ENCODE peak calls at places on chromosomes 1 and 21, in six cellular contexts. P is pancreas, V is right lobe of liver, N is lung, Y is ovary, T is OCI-LY7. Q is an unnamed sample. For H3K4me1, the result is how much of the 10 kb centered on the place peaks cover.

GRCh38 chr1:243917177-243917862 is 67.3 kb upstream of the AKT3 start:
- DNase-seq in P (peak), V (no peak), N (no peak), Y (peak), T (no peak), Q (peak)

GRCh38 chr1:209380396-209380795 is 203.1 kb upstream of the CAMK1G start:
- DNase-seq in P (no peak), V (no peak), N (no peak), Y (no peak), T (no peak), Q (no peak)

GRCh38 chr1:9331558-9332346 is 39.1 kb downstream of the SPSB1 start:
- DNase-seq in P (no peak), V (no peak), N (no peak), Y (no peak), T (no peak), Q (no peak)

GRCh38 chr1:68571499-68571898 is 74.6 kb upstream of the DEPDC1 start:
- DNase-seq in P (no peak), V (no peak), N (no peak), Y (no peak), T (no peak), Q (no peak)

GRCh38 chr1:58401991-58402390 is 144.5 kb downstream of the OMA1 start:
- DNase-seq in P (no peak), V (no peak), N (no peak), Y (no peak), T (no peak), Q (no peak)

GRCh38 chr1:20678599-20678998 is 17.4 kb upstream of the DDOST start:
- DNase-seq in P (no peak), V (no peak), N (no peak), Y (no peak), T (peak), Q (no peak)

GRCh38 chr1:61253912-61254628 is 171.7 kb downstream of the NFIA start:
- DNase-seq in P (no peak), V (no peak), N (no peak), Y (no peak), T (no peak), Q (no peak)

GRCh38 chr1:90591355-90591969 is 125.6 kb downstream of the BARHL2 start:
- DNase-seq in P (no peak), V (no peak), N (no peak), Y (no peak), T (no peak), Q (no peak)

GRCh38 chr1:25793585-25794170 is 6.3 kb upstream of the SELENON start:
- DNase-seq in P (no peak), V (no peak), N (no peak), Y (no peak), T (no peak), Q (no peak)

GRCh38 chr1:185531838-185532237 is 202.4 kb upstream of the HMCN1 start:
- DNase-seq in P (no peak), V (no peak), N (no peak), Y (no peak), T (no peak), Q (no peak)

GRCh38 chr1:19036049-19036546 is 79.6 kb upstream of the IFFO2 start:
- DNase-seq in P (no peak), V (peak), N (no peak), Y (no peak), T (no peak), Q (peak)

GRCh38 chr1:221366495-221367095 is 375.3 kb downstream of the DUSP10 start:
- DNase-seq in P (no peak), V (no peak), N (no peak), Y (no peak), T (no peak), Q (no peak)

GRCh38 chr1:117838911-117839310 is 90.5 kb downstream of the GDAP2 start:
- DNase-seq in P (no peak), V (no peak), N (no peak), Y (no peak), T (no peak), Q (no peak)

GRCh38 chr1:3649342-3650247 is at the start of gene WRAP73:
- DNase-seq in P (peak), V (peak), N (peak), Y (peak), T (peak), Q (peak)

GRCh38 chr1:20684651-20685050 is 23.5 kb upstream of the DDOST start:
- DNase-seq in P (no peak), V (no peak), N (no peak), Y (no peak), T (no peak), Q (no peak)

GRCh38 chr1:151282883-151283725 is 1.0 kb downstream of the ZNF687 start:
- DNase-seq in P (peak), V (peak), N (peak), Y (peak), T (peak), Q (peak)

GRCh38 chr1:172976222-172977041 is 74.3 kb downstream of the TNFSF18 start:
- DNase-seq in P (peak), V (peak), N (no peak), Y (no peak), T (no peak), Q (no peak)

GRCh38 chr1:10510520-10511493 is 36.1 kb downstream of the PEX14 start:
- DNase-seq in P (no peak), V (peak), N (peak), Y (no peak), T (no peak), Q (no peak)

GRCh38 chr1:204571631-204572030 is 55.4 kb downstream of the MDM4 start:
- DNase-seq in P (no peak), V (no peak), N (no peak), Y (no peak), T (no peak), Q (no peak)

GRCh38 chr1:29958271-29958670 is 721.9 kb downstream of the PTPRU start:
- DNase-seq in P (no peak), V (peak), N (no peak), Y (no peak), T (no peak), Q (no peak)

GRCh38 chr1:53583021-53583902 is 124.1 kb downstream of the DMRTB1 start:
- DNase-seq in P (no peak), V (no peak), N (no peak), Y (no peak), T (no peak), Q (no peak)

GRCh38 chr21:26961704-26962103 is 5.2 kb downstream of the ADAMTS5 start:
- DNase-seq in P (no peak), V (no peak), N (no peak), Y (peak), T (no peak), Q (no peak)

GRCh38 chr1:240720891-240721450 is 109.0 kb upstream of the GREM2 start:
- DNase-seq in P (no peak), V (no peak), N (no peak), Y (no peak), T (no peak), Q (no peak)

GRCh38 chr21:37874904-37875780 is 41.1 kb downstream of the KCNJ6 start:
- DNase-seq in P (no peak), V (no peak), N (no peak), Y (no peak), T (no peak), Q (no peak)

GRCh38 chr21:37874481-37874880 is 41.8 kb downstream of the KCNJ6 start:
- DNase-seq in P (no peak), V (no peak), N (no peak), Y (no peak), T (no peak), Q (no peak)

GRCh38 chr21:37871121-37871862 is 45.0 kb downstream of the KCNJ6 start:
- DNase-seq in P (no peak), V (no peak), N (no peak), Y (no peak), T (no peak), Q (no peak)

GRCh38 chr21:37870229-37870628 is 46.0 kb downstream of the KCNJ6 start:
- DNase-seq in P (no peak), V (no peak), N (no peak), Y (no peak), T (no peak), Q (no peak)

DNA sequence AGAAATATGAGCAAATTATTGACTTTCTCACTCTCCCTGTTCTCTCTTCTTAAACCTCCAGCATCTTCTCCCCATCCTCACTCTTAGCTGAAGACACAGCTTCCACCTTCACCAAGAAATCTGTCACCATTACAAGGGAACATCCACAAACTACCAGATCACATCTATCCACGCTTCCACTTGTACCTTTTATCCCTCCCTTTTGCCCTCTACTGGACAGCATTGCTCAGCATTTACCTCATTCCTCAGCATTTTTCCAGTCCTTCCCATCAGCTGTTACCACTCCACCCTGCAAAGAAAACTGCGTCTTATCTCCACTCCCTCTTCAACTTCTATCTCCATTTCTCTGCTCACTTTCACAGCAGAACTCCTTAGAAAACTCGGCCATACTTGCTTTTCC is 42.6 kb downstream of the KCNJ6 start:
- DNase-seq in P (no peak), V (no peak), N (no peak), Y (no peak), T (no peak), Q (no peak)
- TF ChIP-seq CTCF in P (no peak), V (peak), N (no peak), Y (no peak), T (no peak), Q (no peak)

GRCh38 chr1:8024329-8024728 is 1.8 kb downstream of the ERRFI1 start:
- DNase-seq in P (no peak), V (no peak), N (no peak), Y (no peak), T (no peak), Q (no peak)
- H3K4me1 ChIP-seq in P (half or more), V (under half), N (under half), Y (under half), T (under half), Q (under half)

DNA sequence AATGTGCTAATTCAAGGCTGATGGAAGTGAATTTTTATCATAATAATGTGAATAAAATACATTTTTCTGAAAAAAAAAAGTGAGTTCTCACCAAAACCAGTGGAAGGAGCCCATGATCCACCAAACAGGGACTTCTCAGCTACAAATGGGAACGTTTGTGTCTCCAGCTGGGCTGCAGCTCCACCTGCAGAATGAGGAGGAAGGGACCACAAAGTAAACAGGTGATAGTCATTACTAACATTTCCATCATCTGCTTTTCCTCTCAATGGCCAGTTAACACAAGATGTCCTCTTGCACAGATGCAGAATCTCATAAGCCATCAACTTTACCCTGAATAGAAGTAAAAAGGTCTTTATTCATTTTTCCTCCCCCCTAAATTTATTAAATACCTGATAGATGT is 246.2 kb downstream of the MRPL39 start:
- DNase-seq in P (no peak), V (no peak), N (no peak), Y (no peak), T (no peak), Q (no peak)
- TF ChIP-seq CTCF in P (no peak), V (no peak), N (no peak), Y (no peak), T (no peak), Q (no peak)

GRCh38 chr1:55272994-55273393 is 57.8 kb upstream of the USP24 start:
- DNase-seq in P (no peak), V (no peak), N (no peak), Y (no peak), T (no peak), Q (no peak)
- H3K4me1 ChIP-seq in P (under half), V (under half), N (under half), Y (under half), T (under half), Q (under half)

DNA sequence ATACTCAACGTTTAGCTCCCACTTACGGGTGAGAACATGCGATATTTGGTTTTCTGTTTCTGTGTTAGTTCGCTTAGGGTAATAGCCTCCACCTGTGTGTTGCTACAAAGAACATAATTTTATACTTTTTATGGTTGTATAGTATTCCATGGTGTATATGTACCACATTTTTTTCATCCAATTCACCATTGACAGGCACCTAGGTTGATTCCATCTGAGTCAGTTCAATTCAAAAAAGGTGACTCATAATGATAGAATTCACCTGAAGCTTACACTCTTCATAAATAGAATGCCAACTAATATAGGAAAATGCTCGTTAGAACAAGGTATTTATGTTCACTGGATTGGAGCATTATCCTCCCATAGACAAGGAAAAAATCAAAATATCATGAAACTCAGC is 38.5 kb downstream of the RGS4 start:
- DNase-seq in P (no peak), V (no peak), N (no peak), Y (no peak), T (no peak), Q (no peak)
- TF ChIP-seq CTCF in P (no peak), V (no peak), N (no peak), Y (no peak), T (no peak), Q (no peak)

GRCh38 chr1:234537236-234537635 is 58.3 kb upstream of the TARBP1 start:
- DNase-seq in P (no peak), V (no peak), N (no peak), Y (no peak), T (no peak), Q (no peak)
- H3K4me1 ChIP-seq in P (half or more), V (under half), N (under half), Y (under half), T (under half), Q (half or more)

Q was measured in kidney.